ENCODE peak calls at places on chromosomes 7 and 10, in four cellular contexts. One of them, this sample, is unnamed.

GRCh38 chr10:102342958-102343357 is 52.5 kb upstream of the NFKB2 start:
- DNase-seq in choroid plexus epithelial cell: peak; percentile 81
- DNase-seq in bronchial epithelial cell: peak; percentile 93
- DNase-seq in A549: no peak
- DNase-seq in this sample: no peak

GRCh38 chr7:70669859-70670258 is 462.1 kb upstream of the GALNT17 start:
- DNase-seq in choroid plexus epithelial cell: no peak
- DNase-seq in bronchial epithelial cell: no peak
- DNase-seq in A549: no peak
- DNase-seq in this sample: no peak

GRCh38 chr10:31582365-31583052 is 263.5 kb downstream of the ZEB1 start:
- DNase-seq in choroid plexus epithelial cell: peak; percentile 42
- DNase-seq in bronchial epithelial cell: peak; percentile 32
- DNase-seq in A549: peak; percentile 66
- DNase-seq in this sample: no peak

GRCh38 chr10:99937630-99938029 is 72.1 kb downstream of the DNMBP start:
- DNase-seq in choroid plexus epithelial cell: no peak
- DNase-seq in bronchial epithelial cell: no peak
- DNase-seq in A549: no peak
- DNase-seq in this sample: no peak

GRCh38 chr7:50266893-50267386 is 37.6 kb upstream of the IKZF1 start:
- DNase-seq in choroid plexus epithelial cell: no peak
- DNase-seq in bronchial epithelial cell: no peak
- DNase-seq in A549: no peak
- DNase-seq in this sample: no peak

GRCh38 chr7:27154901-27155815 is 1.3 kb downstream of the HOXA7 start:
- DNase-seq in choroid plexus epithelial cell: no peak
- DNase-seq in bronchial epithelial cell: peak; percentile 31
- DNase-seq in A549: no peak
- DNase-seq in this sample: no peak

GRCh38 chr10:78181381-78182055 is 147.9 kb downstream of the RPS24 start:
- DNase-seq in choroid plexus epithelial cell: no peak
- DNase-seq in bronchial epithelial cell: peak; percentile 97
- DNase-seq in A549: no peak
- DNase-seq in this sample: no peak

GRCh38 chr7:155770186-155770585 is 42.1 kb downstream of the SHH start:
- DNase-seq in choroid plexus epithelial cell: no peak
- DNase-seq in bronchial epithelial cell: no peak
- DNase-seq in A549: no peak
- DNase-seq in this sample: no peak

GRCh38 chr7:150949564-150949963 is 28.6 kb downstream of the KCNH2 start:
- DNase-seq in choroid plexus epithelial cell: peak; percentile 48
- DNase-seq in bronchial epithelial cell: no peak
- DNase-seq in A549: no peak
- DNase-seq in this sample: no peak

GRCh38 chr10:31723074-31723750 is 205.4 kb downstream of the ARHGAP12 start:
- DNase-seq in choroid plexus epithelial cell: peak; percentile 43
- DNase-seq in bronchial epithelial cell: no peak
- DNase-seq in A549: no peak
- DNase-seq in this sample: no peak

GRCh38 chr7:69373171-69374035 is 224.9 kb upstream of the AUTS2 start:
- DNase-seq in choroid plexus epithelial cell: peak; percentile 33
- DNase-seq in bronchial epithelial cell: no peak
- DNase-seq in A549: no peak
- DNase-seq in this sample: no peak

GRCh38 chr10:43254199-43254730 is 12.6 kb downstream of the RASGEF1A start:
- DNase-seq in choroid plexus epithelial cell: no peak
- DNase-seq in bronchial epithelial cell: no peak
- DNase-seq in A549: no peak
- DNase-seq in this sample: no peak

GRCh38 chr7:28564755-28565374 is 152.5 kb downstream of the CREB5 start:
- DNase-seq in choroid plexus epithelial cell: no peak
- DNase-seq in bronchial epithelial cell: no peak
- DNase-seq in A549: no peak
- DNase-seq in this sample: no peak

GRCh38 chr7:92260248-92260781 is 14.5 kb downstream of the ANKIB1 start:
- DNase-seq in choroid plexus epithelial cell: no peak
- DNase-seq in bronchial epithelial cell: peak; percentile 95
- DNase-seq in A549: no peak
- DNase-seq in this sample: no peak

GRCh38 chr10:31697271-31698168 is 231.1 kb downstream of the ARHGAP12 start:
- DNase-seq in choroid plexus epithelial cell: peak; percentile 79
- DNase-seq in bronchial epithelial cell: peak; percentile 8
- DNase-seq in A549: no peak
- DNase-seq in this sample: peak; percentile 85

GRCh38 chr10:64396105-64396504 is 874.9 kb downstream of the REEP3 start:
- DNase-seq in choroid plexus epithelial cell: peak; percentile 39
- DNase-seq in bronchial epithelial cell: peak; percentile 2
- DNase-seq in A549: no peak
- DNase-seq in this sample: no peak

GRCh38 chr7:22582860-22583640 is 83.1 kb upstream of the STEAP1B start:
- DNase-seq in choroid plexus epithelial cell: peak; percentile 93
- DNase-seq in bronchial epithelial cell: peak; percentile 92
- DNase-seq in A549: peak; percentile 48
- DNase-seq in this sample: peak; percentile 96

GRCh38 chr7:36283711-36284130 is 105.9 kb upstream of the ANLN start:
- DNase-seq in choroid plexus epithelial cell: peak; percentile 31
- DNase-seq in bronchial epithelial cell: no peak
- DNase-seq in A549: no peak
- DNase-seq in this sample: no peak

GRCh38 chr10:2978111-2978510 is 89.2 kb upstream of the PFKP start:
- DNase-seq in choroid plexus epithelial cell: peak; percentile 84
- DNase-seq in bronchial epithelial cell: peak; percentile 66
- DNase-seq in A549: peak; percentile 62
- DNase-seq in this sample: no peak

GRCh38 chr10:86086418-86086817 is 280.2 kb downstream of the GRID1 start:
- DNase-seq in choroid plexus epithelial cell: no peak
- DNase-seq in bronchial epithelial cell: no peak
- DNase-seq in A549: no peak
- DNase-seq in this sample: no peak

GRCh38 chr7:132742152-132742551 is 165.9 kb upstream of the PLXNA4 start:
- DNase-seq in choroid plexus epithelial cell: peak; percentile 92
- DNase-seq in bronchial epithelial cell: peak; percentile 79
- DNase-seq in A549: peak; percentile 13
- DNase-seq in this sample: peak; percentile 16

GRCh38 chr10:113385021-113385975 is 167.6 kb upstream of the HABP2 start:
- DNase-seq in choroid plexus epithelial cell: peak; percentile 94
- DNase-seq in bronchial epithelial cell: peak; percentile 64
- DNase-seq in A549: peak; percentile 79
- DNase-seq in this sample: peak; percentile 67

DNA sequence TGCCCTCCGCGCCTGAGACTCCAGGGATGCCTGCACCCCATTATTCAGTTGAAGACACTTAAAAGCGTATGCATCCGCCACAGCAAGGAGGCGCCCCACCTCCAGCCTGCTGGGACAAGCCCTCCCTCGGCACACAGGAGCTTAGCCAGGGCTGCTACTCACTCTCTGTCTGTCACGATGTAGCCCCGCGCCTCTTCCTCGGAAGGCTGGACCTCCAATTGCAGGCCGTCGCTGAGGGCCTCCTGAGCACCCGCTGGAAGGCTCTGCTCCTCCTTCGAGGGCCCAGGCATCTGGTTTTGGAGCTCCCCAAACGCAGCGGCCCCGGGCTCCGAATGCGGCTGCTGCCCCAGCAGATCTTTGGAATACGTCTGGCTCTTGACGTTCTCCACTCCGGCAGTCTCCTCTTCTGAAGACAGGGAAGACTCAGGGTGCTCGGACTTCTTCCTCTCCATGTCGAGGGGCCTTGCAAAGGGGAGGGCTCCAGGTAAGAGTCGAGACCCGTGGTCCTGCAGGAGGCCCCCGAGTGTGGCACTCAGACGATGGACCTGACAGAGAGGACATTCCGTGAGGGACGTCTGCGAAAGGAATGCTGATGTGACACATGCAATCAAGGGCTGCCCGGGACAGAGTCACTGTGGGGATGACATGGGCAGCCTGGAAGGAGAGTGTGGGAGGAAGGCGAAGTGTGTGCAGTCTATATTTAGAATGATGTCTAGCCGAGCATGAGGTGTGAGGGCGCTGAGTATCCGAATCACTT is 453.9 kb downstream of the PTPRN2 start:
- DNase-seq in choroid plexus epithelial cell: no peak
- DNase-seq in bronchial epithelial cell: no peak
- DNase-seq in A549: no peak
- DNase-seq in this sample: no peak
- TF ChIP-seq CTCF in choroid plexus epithelial cell: no peak
- TF ChIP-seq CTCF in bronchial epithelial cell: no peak
- TF ChIP-seq CTCF in A549: no peak
- TF ChIP-seq CTCF in this sample: no peak

DNA sequence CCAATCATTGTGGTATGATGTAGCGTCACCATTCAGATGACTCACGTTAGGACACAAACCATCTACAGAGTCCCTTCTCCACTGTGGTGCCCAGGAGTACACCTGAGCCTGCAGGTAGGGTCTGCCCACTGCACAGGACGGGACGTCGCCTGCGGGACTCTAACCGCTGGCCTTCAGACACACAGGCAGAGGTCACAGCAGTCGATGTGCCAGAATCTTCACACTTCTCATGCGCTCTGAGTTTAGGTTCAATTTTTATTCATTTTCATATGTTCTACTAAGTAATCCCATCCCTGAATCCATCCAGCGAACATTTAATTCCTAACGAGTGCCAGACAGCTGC is 73.4 kb downstream of the CXCL12 start:
- DNase-seq in choroid plexus epithelial cell: no peak
- DNase-seq in bronchial epithelial cell: no peak
- DNase-seq in A549: no peak
- DNase-seq in this sample: no peak
- H3K4me3 ChIP-seq in choroid plexus epithelial cell: no peak overlapping the region
- H3K4me3 ChIP-seq in bronchial epithelial cell: no peak overlapping the region
- H3K4me3 ChIP-seq in A549: no peak overlapping the region
- H3K4me3 ChIP-seq in this sample: no peak overlapping the region

DNA sequence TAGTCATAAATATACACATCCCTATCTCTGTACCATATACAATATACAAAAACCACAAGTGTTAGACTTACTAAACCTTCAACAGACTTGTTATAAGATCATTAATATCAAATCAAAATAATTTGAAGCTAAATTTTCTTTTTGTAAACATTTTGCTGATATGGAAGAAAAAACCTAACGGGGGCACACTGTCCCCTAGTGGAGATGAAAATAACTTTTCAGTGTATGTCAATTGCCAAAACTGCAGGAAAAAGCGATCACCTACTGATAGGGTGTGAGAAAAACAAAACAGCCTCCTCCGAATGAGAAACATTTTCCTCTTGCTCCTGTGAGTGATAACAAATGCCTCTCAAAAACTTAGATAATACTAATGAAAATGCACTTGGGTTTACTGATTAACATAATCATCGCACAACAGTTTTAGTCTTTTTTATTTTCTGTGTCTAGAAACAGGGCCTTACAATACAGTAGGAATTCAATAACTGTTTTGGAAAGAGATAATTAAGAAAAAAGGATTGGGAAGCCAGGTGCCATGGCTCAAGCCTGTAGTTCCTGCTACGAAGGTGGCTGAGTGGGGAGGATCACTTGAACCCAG is 322.7 kb downstream of the CRPPA start:
- DNase-seq in choroid plexus epithelial cell: peak; percentile 67
- DNase-seq in bronchial epithelial cell: peak; percentile 43
- DNase-seq in A549: peak; percentile 16
- DNase-seq in this sample: no peak
- TF ChIP-seq CTCF in choroid plexus epithelial cell: peak; percentile 84
- TF ChIP-seq CTCF in bronchial epithelial cell: peak; percentile 47
- TF ChIP-seq CTCF in A549: peak; percentile 75
- TF ChIP-seq CTCF in this sample: peak; percentile 63

GRCh38 chr7:55254242-55254595 is 110.9 kb upstream of the LANCL2 start:
- DNase-seq in choroid plexus epithelial cell: no peak
- DNase-seq in bronchial epithelial cell: no peak
- DNase-seq in A549: no peak
- DNase-seq in this sample: no peak
- H3K4me3 ChIP-seq in choroid plexus epithelial cell: peak overlapping the region; percentile 51
- H3K4me3 ChIP-seq in bronchial epithelial cell: peak overlapping the region; percentile 28
- H3K4me3 ChIP-seq in A549: peak overlapping the region; percentile 69
- H3K4me3 ChIP-seq in this sample: peak overlapping the region; percentile 54

This sample was measured in HFF-Myc.